ENCODE peak calls at places on chromosomes 7 and 10, in seven cellular contexts. V is cardiac fibroblast; K is lower lobe of right lung; P is posterior cingulate gyrus; B is kidney; Y is kidney glomerular epithelial cell; E is effector CD4-positive, alpha-beta T cell. I is an unnamed sample.

GRCh38 chr10:103703941-103704919 is 151.1 kb downstream of the SH3PXD2A start:
- DNase-seq in V (no peak), K (no peak), P (no peak), B (no peak), Y (no peak), E (no peak), I (no peak)

GRCh38 chr10:895324-895723 is 36.2 kb downstream of the LARP4B start:
- DNase-seq in V (no peak), K (no peak), P (no peak), B (no peak), Y (no peak), E (no peak), I (no peak)

GRCh38 chr7:80552304-80552703 is 40.4 kb upstream of the GNAT3 start:
- DNase-seq in V (no peak), K (no peak), P (no peak), B (no peak), Y (no peak), E (no peak), I (no peak)

GRCh38 chr7:151796091-151796870 is 80.6 kb downstream of the PRKAG2 start:
- DNase-seq in V (no peak), K (peak; percentile 61), P (peak; percentile 11), B (peak; percentile 66), Y (no peak), E (no peak), I (no peak)

GRCh38 chr10:50561266-50561665 is 62.5 kb downstream of the SGMS1 start:
- DNase-seq in V (peak; percentile 98), K (no peak), P (no peak), B (no peak), Y (no peak), E (no peak), I (no peak)

GRCh38 chr7:67377939-67378862 is 381.6 kb downstream of the TYW1 start:
- DNase-seq in V (peak; percentile 77), K (peak; percentile 70), P (peak; percentile 68), B (peak; percentile 87), Y (peak; percentile 35), E (peak; percentile 43), I (no peak)

GRCh38 chr10:98328640-98329039 is 60.6 kb upstream of the LOXL4 start:
- DNase-seq in V (no peak), K (no peak), P (no peak), B (no peak), Y (no peak), E (no peak), I (no peak)

GRCh38 chr10:28532223-28532508 is 752 bp upstream of the WAC start:
- DNase-seq in V (no peak), K (no peak), P (no peak), B (no peak), Y (no peak), E (no peak), I (no peak)

GRCh38 chr7:80581472-80581871 is 57.0 kb upstream of the CD36 start:
- DNase-seq in V (peak; percentile 27), K (no peak), P (no peak), B (no peak), Y (no peak), E (no peak), I (no peak)

GRCh38 chr10:92696606-92697383 is 7.0 kb downstream of the HHEX start:
- DNase-seq in V (no peak), K (no peak), P (no peak), B (no peak), Y (no peak), E (no peak), I (no peak)

GRCh38 chr7:140653319-140654108 is 12.9 kb upstream of the DENND2A start:
- DNase-seq in V (peak; percentile 86), K (no peak), P (no peak), B (no peak), Y (peak; percentile 51), E (peak; percentile 16), I (peak; percentile 60)

GRCh38 chr10:122299423-122300075 is 28.5 kb downstream of the BTBD16 start:
- DNase-seq in V (no peak), K (no peak), P (no peak), B (no peak), Y (no peak), E (no peak), I (no peak)

GRCh38 chr10:121415017-121415416 is 183.2 kb downstream of the FGFR2 start:
- DNase-seq in V (no peak), K (no peak), P (no peak), B (no peak), Y (no peak), E (no peak), I (no peak)

I was measured in natural killer cell treated with Interleukin-12 subunit alpha and Interleukin-12 subunit beta and Interleukin-15 and Interleukin-18, amount 100 ng/mL, for 72 hours.